ENCODE peak calls at places on chromosomes 4 and X, in four cellular contexts. K is iris pigment epithelial cell; G is B cell; V is Jurkat, Clone E6-1. R is an unnamed sample.

GRCh38 chrX:53458082-53458481 is 23.9 kb upstream of the HSD17B10 start:
- DNase-seq in K (peak), G (no peak), V (no peak), R (peak)

GRCh38 chr4:152185786-152186540 is 349.9 kb downstream of the FBXW7 start:
- DNase-seq in K (no peak), G (no peak), V (no peak), R (no peak)

GRCh38 chr4:1255151-1255550 is 6.2 kb upstream of the CTBP1 start:
- DNase-seq in K (peak), G (no peak), V (no peak), R (no peak)

GRCh38 chrX:34371740-34372139 is 239.6 kb upstream of the FAM47A start:
- DNase-seq in K (no peak), G (no peak), V (no peak), R (no peak)

GRCh38 chr4:41590591-41590990 is 52.6 kb downstream of the LIMCH1 start:
- DNase-seq in K (no peak), G (no peak), V (no peak), R (no peak)

GRCh38 chrX:129523076-129524055 is at the start of gene SMARCA1:
- DNase-seq in K (peak), G (no peak), V (no peak), R (peak)

GRCh38 chr4:157300678-157301077 is 80.2 kb downstream of the GRIA2 start:
- DNase-seq in K (no peak), G (no peak), V (no peak), R (no peak)

GRCh38 chr4:95714571-95714970 is 125.3 kb upstream of the PDHA2 start:
- DNase-seq in K (no peak), G (no peak), V (no peak), R (no peak)

GRCh38 chr4:56704074-56704473 is 23.0 kb upstream of the HOPX start:
- DNase-seq in K (no peak), G (no peak), V (no peak), R (no peak)

GRCh38 chrX:13064599-13065143 is 20.3 kb upstream of the FAM9C start:
- DNase-seq in K (peak), G (no peak), V (no peak), R (peak)

GRCh38 chr4:3417448-3417847 is 24.3 kb upstream of the HGFAC start:
- DNase-seq in K (no peak), G (no peak), V (no peak), R (no peak)

GRCh38 chr4:131499139-131499873 is 1649.8 kb upstream of the PCDH10 start:
- DNase-seq in K (peak), G (no peak), V (no peak), R (peak)

GRCh38 chr4:141853091-141853734 is 216.8 kb downstream of the IL15 start:
- DNase-seq in K (no peak), G (no peak), V (no peak), R (no peak)

GRCh38 chrX:3743821-3744439 is 30.5 kb upstream of the PRKX start:
- DNase-seq in K (no peak), G (no peak), V (no peak), R (no peak)

GRCh38 chrX:78455901-78456300 is 128.5 kb upstream of the CYSLTR1 start:
- DNase-seq in K (no peak), G (no peak), V (no peak), R (no peak)

GRCh38 chrX:134622056-134622812 is 36.0 kb downstream of the PLAC1 start:
- DNase-seq in K (peak), G (no peak), V (peak), R (peak)

GRCh38 chr4:153488719-153489384 is 22.7 kb downstream of the TMEM131L start:
- DNase-seq in K (peak), G (peak), V (no peak), R (no peak)

GRCh38 chr4:120691106-120691505 is 231.4 kb downstream of the PRDM5 start:
- DNase-seq in K (peak), G (no peak), V (no peak), R (peak)

GRCh38 chr4:8403173-8403753 is 37.3 kb downstream of the ACOX3 start:
- DNase-seq in K (peak), G (no peak), V (no peak), R (peak)

GRCh38 chr4:74117024-74117534 is 18.1 kb upstream of the CXCL2 start:
- DNase-seq in K (peak), G (no peak), V (no peak), R (peak)

GRCh38 chr4:74174421-74174820 is 16.5 kb downstream of the MTHFD2L start:
- DNase-seq in K (no peak), G (no peak), V (no peak), R (no peak)

GRCh38 chrX:110211340-110211739 is 106.5 kb downstream of the AMMECR1 start:
- DNase-seq in K (no peak), G (no peak), V (no peak), R (no peak)

GRCh38 chrX:68693481-68694410 is 46.3 kb downstream of the STARD8 start:
- DNase-seq in K (peak), G (no peak), V (no peak), R (peak)

GRCh38 chr4:83535520-83535944 is 376 bp upstream of the GPAT3 start:
- DNase-seq in K (peak), G (no peak), V (peak), R (peak)

GRCh38 chr4:115113382-115114106 is at the start of gene NDST4:
- DNase-seq in K (peak), G (no peak), V (no peak), R (no peak)

GRCh38 chr4:75895744-75896314 is 6.4 kb downstream of the PPEF2 start:
- DNase-seq in K (peak), G (no peak), V (peak), R (peak)

GRCh38 chr4:110631582-110632505 is 9.0 kb upstream of the PITX2 start:
- DNase-seq in K (peak), G (no peak), V (peak), R (peak)

GRCh38 chrX:331145-331771 is 12.7 kb upstream of the GTPBP6 start:
- DNase-seq in K (peak), G (peak), V (no peak), R (peak)

GRCh38 chr4:147479817-147480216 is 1.1 kb upstream of the EDNRA start:
- DNase-seq in K (peak), G (no peak), V (peak), R (peak)

GRCh38 chr4:56410247-56410646 is 23.0 kb upstream of the AASDH start:
- DNase-seq in K (peak), G (no peak), V (no peak), R (peak)

GRCh38 chrX:85503258-85504158 is 124.0 kb upstream of the POF1B start:
- DNase-seq in K (no peak), G (no peak), V (no peak), R (no peak)

GRCh38 chr4:40395908-40396806 is 61.0 kb downstream of the CHRNA9 start:
- DNase-seq in K (peak), G (no peak), V (no peak), R (no peak)

GRCh38 chr4:177047851-177048174 is 255.1 kb upstream of the VEGFC start:
- DNase-seq in K (peak), G (no peak), V (no peak), R (peak)

GRCh38 chr4:153987291-153987690 is 198.4 kb upstream of the SFRP2 start:
- DNase-seq in K (peak), G (no peak), V (no peak), R (no peak)

R was measured in IMR-90.